ENCODE peak calls at places on chromosome 14, in ten cellular contexts. N, M, W, B, R, O, H, V, K and E are unnamed samples.
A peak's percentile ranks its signal among the peaks of the same experiment; 100 is the strongest.

GRCh38 chr14:69048456-69048855 is 69.4 kb upstream of the ACTN1 start:
- DNase-seq in V (no peak), O (peak; percentile 42), W (no peak), H (no peak), M (no peak), K (no peak), R (no peak), N (no peak), B (no peak), E (no peak)

GRCh38 chr14:68950111-68950510 is 29.0 kb downstream of the ACTN1 start:
- DNase-seq in W (no peak), V (no peak), O (no peak), H (no peak), B (no peak), M (peak; percentile 62), K (no peak), R (no peak), N (no peak), E (no peak)

GRCh38 chr14:57362356-57362755 is 28.0 kb upstream of the NAA30 start:
- DNase-seq in V (no peak), O (no peak), H (no peak), M (peak; percentile 48), N (no peak), W (no peak), B (no peak), R (no peak), K (peak; percentile 49), E (no peak)

GRCh38 chr14:30204431-30204830 is 276.8 kb upstream of the PRKD1 start:
- DNase-seq in N (no peak), M (no peak), K (no peak), W (no peak), V (no peak), R (no peak), B (no peak), O (no peak), H (no peak), E (no peak)

GRCh38 chr14:53355581-53356112 is 202.5 kb upstream of the DDHD1 start:
- DNase-seq in W (no peak), R (peak; percentile 6), M (peak; percentile 50), K (peak; percentile 4), B (no peak), H (no peak), V (no peak), N (no peak), O (peak; percentile 4), E (no peak)

GRCh38 chr14:49449749-49450148 is 136.4 kb downstream of the RPS29 start:
- DNase-seq in M (no peak), K (no peak), H (no peak), B (no peak), N (no peak), V (no peak), R (no peak), O (no peak), W (no peak), E (no peak)

GRCh38 chr14:99792551-99793212 is 531 bp upstream of the EML1 start:
- DNase-seq in N (no peak), O (no peak), H (no peak), K (peak; percentile 16), B (peak; percentile 82), M (peak; percentile 20), V (no peak), R (no peak), W (no peak), E (no peak)

GRCh38 chr14:25121342-25122129 is 71.6 kb upstream of the STXBP6 start:
- DNase-seq in H (no peak), W (no peak), R (no peak), K (no peak), O (no peak), M (peak; percentile 87), B (no peak), V (peak; percentile 85), N (no peak), E (no peak)

GRCh38 chr14:68520637-68521556 is 272.0 kb downstream of the ZFP36L1 start:
- DNase-seq in B (no peak), W (no peak), M (no peak), H (no peak), R (no peak), O (no peak), V (no peak), N (no peak), K (no peak), E (no peak)

GRCh38 chr14:22883191-22883976 is at the start of gene REM2:
- DNase-seq in N (no peak), M (no peak), R (peak; percentile 20), B (no peak), K (no peak), O (no peak), V (no peak), W (no peak), H (no peak), E (no peak)

GRCh38 chr14:68643673-68644072 is 149.2 kb downstream of the ZFP36L1 start:
- DNase-seq in R (no peak), B (no peak), K (no peak), V (no peak), N (no peak), M (no peak), H (no peak), O (no peak), W (no peak), E (no peak)

GRCh38 chr14:101733211-101733610 is 28.3 kb upstream of the PPP2R5C start:
- DNase-seq in K (no peak), O (no peak), R (no peak), W (no peak), M (peak; percentile 56), B (no peak), V (no peak), H (no peak), N (no peak), E (no peak)

GRCh38 chr14:97395068-97395467 is 597.9 kb downstream of the VRK1 start:
- DNase-seq in B (no peak), N (no peak), R (no peak), O (no peak), V (no peak), M (no peak), W (no peak), K (no peak), H (no peak), E (no peak)

GRCh38 chr14:64540208-64541202 is at the start of gene HSPA2:
- DNase-seq in W (peak; percentile 79), B (peak; percentile 100), V (peak; percentile 83), O (peak; percentile 93), H (peak; percentile 86), R (peak; percentile 94), M (peak; percentile 100), K (peak; percentile 94), N (peak; percentile 100), E (peak; percentile 92)

GRCh38 chr14:52338282-52338681 is 24.2 kb downstream of the PTGER2 start:
- DNase-seq in O (no peak), W (no peak), H (no peak), V (no peak), K (no peak), M (peak; percentile 74), B (no peak), R (no peak), N (no peak), E (no peak)